ENCODE peak calls at places on chromosomes 4 and X, in six cellular contexts. L, Z, R, X, A and S are unnamed samples.

GRCh38 chrX:133943507-133943906 is 41.9 kb downstream of the GPC3 start:
- DNase-seq in A (no peak), X (no peak), R (no peak), Z (no peak), L (no peak), S (no peak)

GRCh38 chr4:79178770-79179169 is 147.1 kb downstream of the NAA11 start:
- DNase-seq in X (no peak), R (no peak), A (no peak), L (no peak), Z (no peak), S (peak; percentile 60)

GRCh38 chrX:129782706-129783105 is 3.0 kb downstream of the SASH3 start:
- DNase-seq in L (no peak), R (no peak), Z (no peak), A (no peak), X (no peak), S (no peak)

GRCh38 chr4:106618920-106619319 is 250.3 kb upstream of the GIMD1 start:
- DNase-seq in L (no peak), Z (no peak), A (no peak), R (no peak), X (no peak), S (no peak)

GRCh38 chrX:69282893-69283690 is 117.8 kb upstream of the PJA1 start:
- DNase-seq in L (no peak), Z (no peak), R (no peak), A (no peak), X (no peak), S (no peak)

GRCh38 chrX:129360175-129360574 is 163.1 kb downstream of the SMARCA1 start:
- DNase-seq in R (peak; percentile 45), Z (no peak), A (peak; percentile 2), L (peak; percentile 12), X (peak; percentile 19), S (peak; percentile 4)

GRCh38 chrX:66074920-66075879 is 35.3 kb upstream of the VSIG4 start:
- DNase-seq in X (no peak), R (peak; percentile 42), A (no peak), L (no peak), Z (no peak), S (peak; percentile 12)

GRCh38 chrX:13747836-13748235 is 13.3 kb downstream of the OFD1 start:
- DNase-seq in Z (peak; percentile 34), A (peak; percentile 16), L (peak; percentile 42), R (peak; percentile 40), X (no peak), S (no peak)

GRCh38 chr4:91171217-91171616 is 1044.0 kb downstream of the CCSER1 start:
- DNase-seq in R (no peak), X (no peak), L (peak; percentile 2), Z (no peak), A (no peak), S (no peak)